ENCODE peak calls at places on chromosomes 3 and 15, in eight cellular contexts. One of them, this sample, is unnamed.
A peak's percentile ranks its signal among the peaks of the same experiment; 100 is the strongest.

GRCh38 chr15:71705151-71705550 is 105.2 kb upstream of the NR2E3 start:
- DNase-seq in stimulated activated CD4-positive, alpha-beta T cell treated with anti-CD3 and anti-CD28 coated beads, Interleukin-2, amount 100 ng/mL, for 48 hours: no peak
- DNase-seq in heart right ventricle: no peak
- DNase-seq in naive thymus-derived CD8-positive, alpha-beta T cell: no peak
- DNase-seq in H54: no peak
- DNase-seq in Daoy: peak; percentile 39
- DNase-seq in EH: peak; percentile 81
- DNase-seq in NCI-H146: no peak
- DNase-seq in this sample: no peak

GRCh38 chr3:197775317-197775716 is 15.7 kb upstream of the LRCH3 start:
- DNase-seq in stimulated activated CD4-positive, alpha-beta T cell treated with anti-CD3 and anti-CD28 coated beads, Interleukin-2, amount 100 ng/mL, for 48 hours: no peak
- DNase-seq in heart right ventricle: no peak
- DNase-seq in naive thymus-derived CD8-positive, alpha-beta T cell: no peak
- DNase-seq in H54: no peak
- DNase-seq in Daoy: no peak
- DNase-seq in EH: no peak
- DNase-seq in NCI-H146: no peak
- DNase-seq in this sample: no peak

GRCh38 chr3:197854596-197855343 is 63.7 kb downstream of the LRCH3 start:
- DNase-seq in stimulated activated CD4-positive, alpha-beta T cell treated with anti-CD3 and anti-CD28 coated beads, Interleukin-2, amount 100 ng/mL, for 48 hours: no peak
- DNase-seq in heart right ventricle: no peak
- DNase-seq in naive thymus-derived CD8-positive, alpha-beta T cell: no peak
- DNase-seq in H54: peak; percentile 82
- DNase-seq in Daoy: peak; percentile 87
- DNase-seq in EH: peak; percentile 99
- DNase-seq in NCI-H146: no peak
- DNase-seq in this sample: no peak

GRCh38 chr15:83843511-83843910 is 189.6 kb downstream of the ADAMTSL3 start:
- DNase-seq in stimulated activated CD4-positive, alpha-beta T cell treated with anti-CD3 and anti-CD28 coated beads, Interleukin-2, amount 100 ng/mL, for 48 hours: no peak
- DNase-seq in heart right ventricle: peak; percentile 11
- DNase-seq in naive thymus-derived CD8-positive, alpha-beta T cell: no peak
- DNase-seq in H54: no peak
- DNase-seq in Daoy: no peak
- DNase-seq in EH: no peak
- DNase-seq in NCI-H146: no peak
- DNase-seq in this sample: no peak

GRCh38 chr3:106058485-106058884 is 189.7 kb upstream of the CBLB start:
- DNase-seq in stimulated activated CD4-positive, alpha-beta T cell treated with anti-CD3 and anti-CD28 coated beads, Interleukin-2, amount 100 ng/mL, for 48 hours: no peak
- DNase-seq in heart right ventricle: no peak
- DNase-seq in naive thymus-derived CD8-positive, alpha-beta T cell: no peak
- DNase-seq in H54: no peak
- DNase-seq in Daoy: no peak
- DNase-seq in EH: no peak
- DNase-seq in NCI-H146: no peak
- DNase-seq in this sample: no peak

GRCh38 chr3:17877299-17877698 is 134.9 kb upstream of the TBC1D5 start:
- DNase-seq in stimulated activated CD4-positive, alpha-beta T cell treated with anti-CD3 and anti-CD28 coated beads, Interleukin-2, amount 100 ng/mL, for 48 hours: no peak
- DNase-seq in heart right ventricle: no peak
- DNase-seq in naive thymus-derived CD8-positive, alpha-beta T cell: no peak
- DNase-seq in H54: no peak
- DNase-seq in Daoy: no peak
- DNase-seq in EH: no peak
- DNase-seq in NCI-H146: no peak
- DNase-seq in this sample: no peak

GRCh38 chr15:66698318-66698961 is 3.6 kb upstream of the SMAD6 start:
- DNase-seq in stimulated activated CD4-positive, alpha-beta T cell treated with anti-CD3 and anti-CD28 coated beads, Interleukin-2, amount 100 ng/mL, for 48 hours: no peak
- DNase-seq in heart right ventricle: peak; percentile 77
- DNase-seq in naive thymus-derived CD8-positive, alpha-beta T cell: no peak
- DNase-seq in H54: peak; percentile 52
- DNase-seq in Daoy: peak; percentile 73
- DNase-seq in EH: peak; percentile 81
- DNase-seq in NCI-H146: peak; percentile 36
- DNase-seq in this sample: no peak

GRCh38 chr3:4271834-4272233 is 31.3 kb upstream of the SETMAR start:
- DNase-seq in stimulated activated CD4-positive, alpha-beta T cell treated with anti-CD3 and anti-CD28 coated beads, Interleukin-2, amount 100 ng/mL, for 48 hours: no peak
- DNase-seq in heart right ventricle: no peak
- DNase-seq in naive thymus-derived CD8-positive, alpha-beta T cell: no peak
- DNase-seq in H54: peak; percentile 18
- DNase-seq in Daoy: no peak
- DNase-seq in EH: peak; percentile 30
- DNase-seq in NCI-H146: no peak
- DNase-seq in this sample: peak; percentile 10

GRCh38 chr3:20741381-20741780 is 555.4 kb upstream of the SGO1 start:
- DNase-seq in stimulated activated CD4-positive, alpha-beta T cell treated with anti-CD3 and anti-CD28 coated beads, Interleukin-2, amount 100 ng/mL, for 48 hours: no peak
- DNase-seq in heart right ventricle: no peak
- DNase-seq in naive thymus-derived CD8-positive, alpha-beta T cell: no peak
- DNase-seq in H54: no peak
- DNase-seq in Daoy: no peak
- DNase-seq in EH: peak; percentile 20
- DNase-seq in NCI-H146: no peak
- DNase-seq in this sample: no peak

GRCh38 chr3:150407818-150408231 is 273 bp upstream of the TSC22D2 start:
- DNase-seq in stimulated activated CD4-positive, alpha-beta T cell treated with anti-CD3 and anti-CD28 coated beads, Interleukin-2, amount 100 ng/mL, for 48 hours: peak; percentile 96
- DNase-seq in heart right ventricle: peak; percentile 96
- DNase-seq in naive thymus-derived CD8-positive, alpha-beta T cell: no peak
- DNase-seq in H54: no peak
- DNase-seq in Daoy: peak; percentile 64
- DNase-seq in EH: no peak
- DNase-seq in NCI-H146: peak; percentile 87
- DNase-seq in this sample: no peak

GRCh38 chr3:115245437-115245836 is 98.3 kb upstream of the ZBTB20 start:
- DNase-seq in stimulated activated CD4-positive, alpha-beta T cell treated with anti-CD3 and anti-CD28 coated beads, Interleukin-2, amount 100 ng/mL, for 48 hours: no peak
- DNase-seq in heart right ventricle: no peak
- DNase-seq in naive thymus-derived CD8-positive, alpha-beta T cell: no peak
- DNase-seq in H54: peak; percentile 42
- DNase-seq in Daoy: peak; percentile 92
- DNase-seq in EH: peak; percentile 95
- DNase-seq in NCI-H146: no peak
- DNase-seq in this sample: no peak

GRCh38 chr3:125058529-125058928 is 2.7 kb upstream of the HEG1 start:
- DNase-seq in stimulated activated CD4-positive, alpha-beta T cell treated with anti-CD3 and anti-CD28 coated beads, Interleukin-2, amount 100 ng/mL, for 48 hours: no peak
- DNase-seq in heart right ventricle: no peak
- DNase-seq in naive thymus-derived CD8-positive, alpha-beta T cell: no peak
- DNase-seq in H54: no peak
- DNase-seq in Daoy: no peak
- DNase-seq in EH: no peak
- DNase-seq in NCI-H146: no peak
- DNase-seq in this sample: no peak